ENCODE peak calls at places on chromosomes 1 and 21, in six cellular contexts. One of them, this sample, is unnamed.

GRCh38 chr1:155962599-155963211 is 15.6 kb downstream of the ARHGEF2 start:
- DNase-seq in thoracic aorta: no peak
- DNase-seq in CD8-positive, alpha-beta T cell: no peak
- DNase-seq in psoas muscle: no peak
- DNase-seq in effector memory CD4-positive, alpha-beta T cell: no peak
- DNase-seq in CD8-positive, alpha-beta memory T cell: no peak
- DNase-seq in this sample: no peak

GRCh38 chr1:193104906-193105820 is at the start of gene GLRX2:
- DNase-seq in thoracic aorta: peak; percentile 62
- DNase-seq in CD8-positive, alpha-beta T cell: peak; percentile 69
- DNase-seq in psoas muscle: peak; percentile 93
- DNase-seq in effector memory CD4-positive, alpha-beta T cell: peak; percentile 38
- DNase-seq in CD8-positive, alpha-beta memory T cell: peak; percentile 78
- DNase-seq in this sample: peak; percentile 30

GRCh38 chr1:151583796-151584195 is 28.1 kb upstream of the SNX27 start:
- DNase-seq in thoracic aorta: no peak
- DNase-seq in CD8-positive, alpha-beta T cell: no peak
- DNase-seq in psoas muscle: no peak
- DNase-seq in effector memory CD4-positive, alpha-beta T cell: no peak
- DNase-seq in CD8-positive, alpha-beta memory T cell: no peak
- DNase-seq in this sample: no peak

GRCh38 chr1:204623365-204623893 is 62.1 kb downstream of the LRRN2 start:
- DNase-seq in thoracic aorta: no peak
- DNase-seq in CD8-positive, alpha-beta T cell: no peak
- DNase-seq in psoas muscle: no peak
- DNase-seq in effector memory CD4-positive, alpha-beta T cell: no peak
- DNase-seq in CD8-positive, alpha-beta memory T cell: no peak
- DNase-seq in this sample: no peak

GRCh38 chr1:203402609-203403337 is 51.9 kb upstream of the FMOD start:
- DNase-seq in thoracic aorta: no peak
- DNase-seq in CD8-positive, alpha-beta T cell: no peak
- DNase-seq in psoas muscle: no peak
- DNase-seq in effector memory CD4-positive, alpha-beta T cell: no peak
- DNase-seq in CD8-positive, alpha-beta memory T cell: no peak
- DNase-seq in this sample: no peak

GRCh38 chr1:34668063-34668462 is 86.8 kb upstream of the GJB5 start:
- DNase-seq in thoracic aorta: no peak
- DNase-seq in CD8-positive, alpha-beta T cell: no peak
- DNase-seq in psoas muscle: no peak
- DNase-seq in effector memory CD4-positive, alpha-beta T cell: no peak
- DNase-seq in CD8-positive, alpha-beta memory T cell: no peak
- DNase-seq in this sample: no peak

GRCh38 chr1:152410599-152410998 is 3.5 kb downstream of the CRNN start:
- DNase-seq in thoracic aorta: no peak
- DNase-seq in CD8-positive, alpha-beta T cell: no peak
- DNase-seq in psoas muscle: no peak
- DNase-seq in effector memory CD4-positive, alpha-beta T cell: no peak
- DNase-seq in CD8-positive, alpha-beta memory T cell: no peak
- DNase-seq in this sample: no peak

GRCh38 chr1:24903955-24904730 is 25.9 kb downstream of the RUNX3 start:
- DNase-seq in thoracic aorta: no peak
- DNase-seq in CD8-positive, alpha-beta T cell: peak; percentile 9
- DNase-seq in psoas muscle: no peak
- DNase-seq in effector memory CD4-positive, alpha-beta T cell: no peak
- DNase-seq in CD8-positive, alpha-beta memory T cell: peak; percentile 47
- DNase-seq in this sample: no peak

GRCh38 chr1:79478160-79478559 is 471.6 kb upstream of the ADGRL4 start:
- DNase-seq in thoracic aorta: no peak
- DNase-seq in CD8-positive, alpha-beta T cell: no peak
- DNase-seq in psoas muscle: no peak
- DNase-seq in effector memory CD4-positive, alpha-beta T cell: no peak
- DNase-seq in CD8-positive, alpha-beta memory T cell: no peak
- DNase-seq in this sample: no peak

GRCh38 chr1:7783826-7784491 is at the start of gene PER3:
- DNase-seq in thoracic aorta: peak; percentile 85
- DNase-seq in CD8-positive, alpha-beta T cell: peak; percentile 89
- DNase-seq in psoas muscle: peak; percentile 99
- DNase-seq in effector memory CD4-positive, alpha-beta T cell: peak; percentile 90
- DNase-seq in CD8-positive, alpha-beta memory T cell: peak; percentile 92
- DNase-seq in this sample: peak; percentile 92

GRCh38 chr1:7783178-7783711 is 846 bp upstream of the PER3 start:
- DNase-seq in thoracic aorta: no peak
- DNase-seq in CD8-positive, alpha-beta T cell: no peak
- DNase-seq in psoas muscle: peak; percentile 86
- DNase-seq in effector memory CD4-positive, alpha-beta T cell: no peak
- DNase-seq in CD8-positive, alpha-beta memory T cell: no peak
- DNase-seq in this sample: no peak

GRCh38 chr1:7784492-7785071 is 491 bp downstream of the PER3 start:
- DNase-seq in thoracic aorta: no peak
- DNase-seq in CD8-positive, alpha-beta T cell: no peak
- DNase-seq in psoas muscle: peak; percentile 69
- DNase-seq in effector memory CD4-positive, alpha-beta T cell: no peak
- DNase-seq in CD8-positive, alpha-beta memory T cell: peak; percentile 53
- DNase-seq in this sample: no peak

GRCh38 chr1:7780976-7781375 is 3.1 kb upstream of the PER3 start:
- DNase-seq in thoracic aorta: no peak
- DNase-seq in CD8-positive, alpha-beta T cell: no peak
- DNase-seq in psoas muscle: no peak
- DNase-seq in effector memory CD4-positive, alpha-beta T cell: no peak
- DNase-seq in CD8-positive, alpha-beta memory T cell: no peak
- DNase-seq in this sample: no peak

GRCh38 chr1:7781923-7782495 is 2.1 kb upstream of the PER3 start:
- DNase-seq in thoracic aorta: no peak
- DNase-seq in CD8-positive, alpha-beta T cell: peak; percentile 14
- DNase-seq in psoas muscle: no peak
- DNase-seq in effector memory CD4-positive, alpha-beta T cell: no peak
- DNase-seq in CD8-positive, alpha-beta memory T cell: no peak
- DNase-seq in this sample: no peak
- H3K36me3 ChIP-seq in thoracic aorta: peaks cover 23% of the 10 kb centered on the region
- H3K36me3 ChIP-seq in CD8-positive, alpha-beta T cell: peaks cover 12% of the 10 kb centered on the region
- H3K36me3 ChIP-seq in psoas muscle: peaks cover 6% of the 10 kb centered on the region
- H3K36me3 ChIP-seq in effector memory CD4-positive, alpha-beta T cell: peaks cover 19% of the 10 kb centered on the region
- H3K36me3 ChIP-seq in CD8-positive, alpha-beta memory T cell: peaks cover 13% of the 10 kb centered on the region
- H3K36me3 ChIP-seq in this sample: peaks cover 7% of the 10 kb centered on the region

DNA sequence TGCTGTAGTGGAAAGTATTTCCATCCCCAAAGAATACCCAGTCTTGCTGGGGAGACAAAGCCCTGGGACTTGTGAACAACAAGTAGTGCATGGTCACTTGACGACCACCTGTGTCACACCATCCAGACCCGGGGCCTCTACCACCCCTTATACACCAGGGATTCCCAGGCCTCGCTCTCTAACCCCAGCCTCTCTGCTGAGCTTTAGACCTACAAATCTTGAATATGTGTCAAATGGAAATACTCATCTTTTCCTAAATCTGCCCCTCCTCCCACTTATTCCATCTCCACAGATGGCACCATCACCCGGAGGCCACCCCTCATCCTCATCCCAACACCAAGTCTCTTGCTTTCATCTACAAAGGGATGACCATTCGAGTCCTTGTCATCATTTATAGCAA is 875 bp upstream of the RNASEL start:
- DNase-seq in thoracic aorta: no peak
- DNase-seq in CD8-positive, alpha-beta T cell: no peak
- DNase-seq in psoas muscle: no peak
- DNase-seq in effector memory CD4-positive, alpha-beta T cell: no peak
- DNase-seq in CD8-positive, alpha-beta memory T cell: no peak
- DNase-seq in this sample: no peak
- H3K4me3 ChIP-seq in thoracic aorta: no peak overlapping the region
- H3K4me3 ChIP-seq in CD8-positive, alpha-beta T cell: no peak overlapping the region
- H3K4me3 ChIP-seq in psoas muscle: no peak overlapping the region
- H3K4me3 ChIP-seq in effector memory CD4-positive, alpha-beta T cell: no peak overlapping the region
- H3K4me3 ChIP-seq in CD8-positive, alpha-beta memory T cell: no peak overlapping the region
- H3K4me3 ChIP-seq in this sample: no peak overlapping the region

GRCh38 chr1:248611883-248612282 is 14.4 kb upstream of the OR2T10 start:
- DNase-seq in thoracic aorta: no peak
- DNase-seq in CD8-positive, alpha-beta T cell: no peak
- DNase-seq in psoas muscle: no peak
- DNase-seq in effector memory CD4-positive, alpha-beta T cell: no peak
- DNase-seq in CD8-positive, alpha-beta memory T cell: no peak
- DNase-seq in this sample: no peak
- H3K9me3 ChIP-seq in thoracic aorta: no peaks in the 10 kb centered on the region
- H3K9me3 ChIP-seq in CD8-positive, alpha-beta T cell: no peaks in the 10 kb centered on the region
- H3K9me3 ChIP-seq in psoas muscle: no peaks in the 10 kb centered on the region
- H3K9me3 ChIP-seq in effector memory CD4-positive, alpha-beta T cell: no peaks in the 10 kb centered on the region
- H3K9me3 ChIP-seq in CD8-positive, alpha-beta memory T cell: no peaks in the 10 kb centered on the region
- H3K9me3 ChIP-seq in this sample: no peaks in the 10 kb centered on the region

DNA sequence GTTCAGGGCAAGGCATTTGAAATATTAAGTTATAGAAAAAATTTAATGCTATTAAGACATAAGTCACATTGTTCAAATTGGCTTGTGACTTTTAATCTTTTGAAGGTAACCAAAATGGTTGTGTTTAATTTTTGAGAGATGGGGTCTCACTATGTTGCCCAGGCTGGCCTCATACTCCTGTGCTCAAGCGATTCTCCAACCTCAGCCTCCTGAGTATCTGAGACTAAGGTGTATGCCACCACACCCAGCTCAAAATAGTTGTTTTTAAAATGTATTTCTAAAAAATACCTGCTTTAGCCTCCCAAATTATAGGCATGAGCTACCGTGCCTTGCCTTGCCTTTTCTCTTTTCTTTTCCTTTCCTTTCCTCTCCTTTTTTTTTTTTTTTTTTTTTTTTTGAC is 26.0 kb upstream of the CHAF1B start:
- DNase-seq in thoracic aorta: no peak
- DNase-seq in CD8-positive, alpha-beta T cell: no peak
- DNase-seq in psoas muscle: no peak
- DNase-seq in effector memory CD4-positive, alpha-beta T cell: no peak
- DNase-seq in CD8-positive, alpha-beta memory T cell: no peak
- DNase-seq in this sample: no peak
- H3K36me3 ChIP-seq in thoracic aorta: peaks cover 63% of the 10 kb centered on the region
- H3K36me3 ChIP-seq in CD8-positive, alpha-beta T cell: peaks cover 45% of the 10 kb centered on the region
- H3K36me3 ChIP-seq in psoas muscle: peaks cover 15% of the 10 kb centered on the region
- H3K36me3 ChIP-seq in effector memory CD4-positive, alpha-beta T cell: peaks cover 50% of the 10 kb centered on the region
- H3K36me3 ChIP-seq in CD8-positive, alpha-beta memory T cell: peaks cover 56% of the 10 kb centered on the region
- H3K36me3 ChIP-seq in this sample: peaks cover 73% of the 10 kb centered on the region

GRCh38 chr1:59568158-59568935 is 246.4 kb upstream of the HOOK1 start:
- DNase-seq in thoracic aorta: no peak
- DNase-seq in CD8-positive, alpha-beta T cell: no peak
- DNase-seq in psoas muscle: no peak
- DNase-seq in effector memory CD4-positive, alpha-beta T cell: no peak
- DNase-seq in CD8-positive, alpha-beta memory T cell: no peak
- DNase-seq in this sample: no peak

GRCh38 chr1:59564192-59564891 is 250.4 kb upstream of the HOOK1 start:
- DNase-seq in thoracic aorta: no peak
- DNase-seq in CD8-positive, alpha-beta T cell: no peak
- DNase-seq in psoas muscle: no peak
- DNase-seq in effector memory CD4-positive, alpha-beta T cell: no peak
- DNase-seq in CD8-positive, alpha-beta memory T cell: no peak
- DNase-seq in this sample: no peak

GRCh38 chr1:59561782-59562181 is 253.0 kb upstream of the HOOK1 start:
- DNase-seq in thoracic aorta: no peak
- DNase-seq in CD8-positive, alpha-beta T cell: no peak
- DNase-seq in psoas muscle: no peak
- DNase-seq in effector memory CD4-positive, alpha-beta T cell: no peak
- DNase-seq in CD8-positive, alpha-beta memory T cell: no peak
- DNase-seq in this sample: no peak

GRCh38 chr1:59569198-59569597 is 245.6 kb upstream of the HOOK1 start:
- DNase-seq in thoracic aorta: no peak
- DNase-seq in CD8-positive, alpha-beta T cell: no peak
- DNase-seq in psoas muscle: no peak
- DNase-seq in effector memory CD4-positive, alpha-beta T cell: no peak
- DNase-seq in CD8-positive, alpha-beta memory T cell: no peak
- DNase-seq in this sample: no peak

GRCh38 chr1:59565611-59566410 is 248.9 kb upstream of the HOOK1 start:
- DNase-seq in thoracic aorta: no peak
- DNase-seq in CD8-positive, alpha-beta T cell: no peak
- DNase-seq in psoas muscle: no peak
- DNase-seq in effector memory CD4-positive, alpha-beta T cell: no peak
- DNase-seq in CD8-positive, alpha-beta memory T cell: no peak
- DNase-seq in this sample: no peak
- H3K4me3 ChIP-seq in thoracic aorta: no peak overlapping the region
- H3K4me3 ChIP-seq in CD8-positive, alpha-beta T cell: no peak overlapping the region
- H3K4me3 ChIP-seq in psoas muscle: no peak overlapping the region
- H3K4me3 ChIP-seq in effector memory CD4-positive, alpha-beta T cell: no peak overlapping the region
- H3K4me3 ChIP-seq in CD8-positive, alpha-beta memory T cell: no peak overlapping the region
- H3K4me3 ChIP-seq in this sample: no peak overlapping the region

GRCh38 chr21:27562303-27562702 is 595.4 kb upstream of the ADAMTS5 start:
- DNase-seq in thoracic aorta: no peak
- DNase-seq in CD8-positive, alpha-beta T cell: no peak
- DNase-seq in psoas muscle: no peak
- DNase-seq in effector memory CD4-positive, alpha-beta T cell: no peak
- DNase-seq in CD8-positive, alpha-beta memory T cell: no peak
- DNase-seq in this sample: no peak

GRCh38 chr21:27566521-27566920 is 599.6 kb upstream of the ADAMTS5 start:
- DNase-seq in thoracic aorta: no peak
- DNase-seq in CD8-positive, alpha-beta T cell: no peak
- DNase-seq in psoas muscle: no peak
- DNase-seq in effector memory CD4-positive, alpha-beta T cell: no peak
- DNase-seq in CD8-positive, alpha-beta memory T cell: no peak
- DNase-seq in this sample: no peak

GRCh38 chr21:27565418-27565817 is 598.5 kb upstream of the ADAMTS5 start:
- DNase-seq in thoracic aorta: no peak
- DNase-seq in CD8-positive, alpha-beta T cell: no peak
- DNase-seq in psoas muscle: no peak
- DNase-seq in effector memory CD4-positive, alpha-beta T cell: no peak
- DNase-seq in CD8-positive, alpha-beta memory T cell: no peak
- DNase-seq in this sample: no peak

GRCh38 chr21:27561116-27561515 is 594.2 kb upstream of the ADAMTS5 start:
- DNase-seq in thoracic aorta: no peak
- DNase-seq in CD8-positive, alpha-beta T cell: no peak
- DNase-seq in psoas muscle: peak; percentile 87
- DNase-seq in effector memory CD4-positive, alpha-beta T cell: no peak
- DNase-seq in CD8-positive, alpha-beta memory T cell: no peak
- DNase-seq in this sample: no peak

DNA sequence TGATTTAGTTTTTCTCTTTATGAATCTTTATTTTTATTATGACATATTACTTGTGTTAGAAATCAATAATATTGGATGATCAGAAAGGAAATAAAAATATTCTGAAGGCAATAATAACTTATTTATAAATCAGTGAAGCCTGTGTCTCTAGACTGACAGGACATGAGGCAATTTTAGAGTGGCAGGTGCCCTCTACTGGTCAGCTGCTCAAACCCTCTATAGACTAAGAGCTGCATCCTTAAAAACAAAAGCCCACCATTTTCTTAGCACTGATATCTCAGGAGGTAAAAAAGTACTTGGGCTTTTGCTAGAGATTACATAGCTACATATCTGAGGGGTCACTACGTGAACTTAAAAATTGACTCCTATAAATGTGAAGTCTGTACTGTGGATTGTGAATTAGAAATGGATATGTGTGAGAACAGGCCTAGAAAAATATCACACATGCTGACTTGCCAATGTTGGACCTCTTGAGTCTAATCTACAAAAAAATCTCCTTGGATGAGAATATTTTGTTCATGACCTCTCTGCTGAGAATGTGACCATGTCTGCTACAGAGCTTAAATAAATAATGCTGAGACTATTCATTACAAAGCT is 597.9 kb upstream of the ADAMTS5 start:
- DNase-seq in thoracic aorta: no peak
- DNase-seq in CD8-positive, alpha-beta T cell: no peak
- DNase-seq in psoas muscle: no peak
- DNase-seq in effector memory CD4-positive, alpha-beta T cell: no peak
- DNase-seq in CD8-positive, alpha-beta memory T cell: no peak
- DNase-seq in this sample: no peak
- H3K9me3 ChIP-seq in thoracic aorta: no peaks in the 10 kb centered on the region
- H3K9me3 ChIP-seq in CD8-positive, alpha-beta T cell: no peaks in the 10 kb centered on the region
- H3K9me3 ChIP-seq in psoas muscle: no peaks in the 10 kb centered on the region
- H3K9me3 ChIP-seq in effector memory CD4-positive, alpha-beta T cell: no peaks in the 10 kb centered on the region
- H3K9me3 ChIP-seq in CD8-positive, alpha-beta memory T cell: no peaks in the 10 kb centered on the region
- H3K9me3 ChIP-seq in this sample: no peaks in the 10 kb centered on the region

GRCh38 chr1:228370941-228371740 is 35.5 kb downstream of the TRIM11 start:
- DNase-seq in thoracic aorta: no peak
- DNase-seq in CD8-positive, alpha-beta T cell: no peak
- DNase-seq in psoas muscle: peak; percentile 81
- DNase-seq in effector memory CD4-positive, alpha-beta T cell: no peak
- DNase-seq in CD8-positive, alpha-beta memory T cell: no peak
- DNase-seq in this sample: no peak
- H3K36me3 ChIP-seq in thoracic aorta: no peaks in the 10 kb centered on the region
- H3K36me3 ChIP-seq in CD8-positive, alpha-beta T cell: no peaks in the 10 kb centered on the region
- H3K36me3 ChIP-seq in psoas muscle: peaks cover 3% of the 10 kb centered on the region
- H3K36me3 ChIP-seq in effector memory CD4-positive, alpha-beta T cell: no peaks in the 10 kb centered on the region
- H3K36me3 ChIP-seq in CD8-positive, alpha-beta memory T cell: no peaks in the 10 kb centered on the region
- H3K36me3 ChIP-seq in this sample: no peaks in the 10 kb centered on the region